ENCODE peak calls at places on chromosomes 6 and 20, in eight cellular contexts. V is activated CD4-positive, CD25-positive, alpha-beta regulatory T cell treated with anti-CD3 and anti-CD28 coated beads, Interleukin-2, amount 50 U/mL, for 72 hours; S is cerebellar cortex; W is stimulated activated CD8-positive, alpha-beta memory T cell treated with anti-CD3 and anti-CD28 coated beads, Interleukin-2, amount 100 ng/mL, for 1 hour; H is astrocyte; I is mesendoderm; Q is activated naive CD4-positive, alpha-beta T cell treated with anti-CD3 and anti-CD28 coated beads, Interleukin-2, amount 50 U/mL, for 72 hours; G is GDM1. X is an unnamed sample.

GRCh38 chr6:2324166-2324953 is 79.0 kb upstream of the GMDS start:
- DNase-seq in S (no peak), V (no peak), H (no peak), I (no peak), Q (no peak), G (no peak), W (no peak), X (no peak)

GRCh38 chr6:37615564-37616340 is 81.9 kb downstream of the MDGA1 start:
- DNase-seq in Q (no peak), G (no peak), I (no peak), S (no peak), W (no peak), V (no peak), H (peak; percentile 72), X (no peak)

GRCh38 chr6:157596461-157596860 is 215.5 kb downstream of the ZDHHC14 start:
- DNase-seq in S (no peak), G (no peak), I (no peak), Q (no peak), W (no peak), H (no peak), V (no peak), X (no peak)

GRCh38 chr6:168735268-168735949 is 294.4 kb downstream of the SMOC2 start:
- DNase-seq in I (no peak), Q (no peak), S (no peak), G (no peak), V (no peak), W (no peak), H (no peak), X (no peak)

GRCh38 chr6:946546-946945 is 253.6 kb upstream of the EXOC2 start:
- DNase-seq in H (no peak), Q (no peak), V (no peak), S (no peak), W (no peak), G (no peak), I (no peak), X (no peak)

GRCh38 chr20:37956099-37956498 is 53.2 kb downstream of the VSTM2L start:
- DNase-seq in W (no peak), I (no peak), S (no peak), H (no peak), V (no peak), Q (no peak), G (no peak), X (no peak)

GRCh38 chr6:149887343-149887742 is 10.6 kb downstream of the RAET1E start:
- DNase-seq in G (no peak), V (no peak), H (peak; percentile 42), Q (no peak), S (no peak), I (no peak), W (no peak), X (no peak)

GRCh38 chr6:25027221-25027916 is 91.6 kb upstream of the RIPOR2 start:
- DNase-seq in V (peak; percentile 71), G (no peak), Q (peak; percentile 72), H (no peak), I (no peak), S (no peak), W (peak; percentile 52), X (peak; percentile 69)

GRCh38 chr6:8082954-8083858 is 19.0 kb upstream of the BLOC1S5 start:
- DNase-seq in I (peak; percentile 10), G (no peak), H (peak; percentile 93), Q (no peak), W (no peak), V (no peak), S (no peak), X (no peak)

GRCh38 chr6:1894954-1895353 is 285.2 kb downstream of the FOXC1 start:
- DNase-seq in G (no peak), V (no peak), Q (no peak), S (no peak), W (no peak), H (peak; percentile 28), I (no peak), X (no peak)

GRCh38 chr20:32249030-32249738 is 28.3 kb upstream of the KIF3B start:
- DNase-seq in V (no peak), H (no peak), S (no peak), G (no peak), I (no peak), W (no peak), Q (no peak), X (no peak)

GRCh38 chr20:13441388-13441787 is 197.3 kb downstream of the TASP1 start:
- DNase-seq in G (no peak), H (no peak), W (no peak), Q (no peak), S (no peak), I (peak; percentile 40), V (no peak), X (no peak)

GRCh38 chr6:1983850-1984249 is 261.6 kb downstream of the GMDS start:
- DNase-seq in Q (no peak), S (no peak), I (no peak), W (no peak), H (no peak), V (no peak), G (no peak), X (no peak)

X was measured in GM23338.